ENCODE peak calls at places on chromosomes 11 and 22, in nine cellular contexts. One of them, this sample, is unnamed.
A peak's percentile ranks its signal among the peaks of the same experiment; 100 is the strongest.

GRCh38 chr11:74988541-74989268 is at the start of gene NEU3:
- DNase-seq in right atrium auricular region: peak; percentile 77
- DNase-seq in tibial nerve: peak; percentile 39
- DNase-seq in PC-9: peak; percentile 75
- DNase-seq in GM23338: peak; percentile 90
- DNase-seq in tibial artery: peak; percentile 76
- DNase-seq in K562: peak; percentile 92
- DNase-seq in fibroblast of lung: peak; percentile 79
- DNase-seq in cardiac muscle cell: peak; percentile 83
- DNase-seq in this sample: peak; percentile 84

GRCh38 chr22:27866136-27867091 is 52.6 kb downstream of the PITPNB start:
- DNase-seq in right atrium auricular region: peak; percentile 75
- DNase-seq in tibial nerve: peak; percentile 45
- DNase-seq in PC-9: peak; percentile 91
- DNase-seq in GM23338: no peak
- DNase-seq in tibial artery: peak; percentile 67
- DNase-seq in K562: no peak
- DNase-seq in fibroblast of lung: peak; percentile 92
- DNase-seq in cardiac muscle cell: no peak
- DNase-seq in this sample: peak; percentile 71

GRCh38 chr11:76604081-76604601 is 66.4 kb downstream of the LRRC32 start:
- DNase-seq in right atrium auricular region: no peak
- DNase-seq in tibial nerve: no peak
- DNase-seq in PC-9: no peak
- DNase-seq in GM23338: no peak
- DNase-seq in tibial artery: no peak
- DNase-seq in K562: no peak
- DNase-seq in fibroblast of lung: no peak
- DNase-seq in cardiac muscle cell: no peak
- DNase-seq in this sample: no peak

GRCh38 chr11:47178737-47179654 is 2.3 kb upstream of the ARFGAP2 start:
- DNase-seq in right atrium auricular region: no peak
- DNase-seq in tibial nerve: no peak
- DNase-seq in PC-9: no peak
- DNase-seq in GM23338: no peak
- DNase-seq in tibial artery: no peak
- DNase-seq in K562: no peak
- DNase-seq in fibroblast of lung: no peak
- DNase-seq in cardiac muscle cell: no peak
- DNase-seq in this sample: no peak

GRCh38 chr11:75576017-75576416 is 14.0 kb downstream of the SERPINH1 start:
- DNase-seq in right atrium auricular region: no peak
- DNase-seq in tibial nerve: no peak
- DNase-seq in PC-9: no peak
- DNase-seq in GM23338: no peak
- DNase-seq in tibial artery: no peak
- DNase-seq in K562: no peak
- DNase-seq in fibroblast of lung: no peak
- DNase-seq in cardiac muscle cell: no peak
- DNase-seq in this sample: no peak

GRCh38 chr11:44007746-44008501 is 39.9 kb upstream of the ACCSL start:
- DNase-seq in right atrium auricular region: peak; percentile 52
- DNase-seq in tibial nerve: no peak
- DNase-seq in PC-9: peak; percentile 52
- DNase-seq in GM23338: no peak
- DNase-seq in tibial artery: peak; percentile 6
- DNase-seq in K562: no peak
- DNase-seq in fibroblast of lung: no peak
- DNase-seq in cardiac muscle cell: no peak
- DNase-seq in this sample: no peak

GRCh38 chr11:32886180-32886579 is 6.4 kb upstream of the QSER1 start:
- DNase-seq in right atrium auricular region: no peak
- DNase-seq in tibial nerve: no peak
- DNase-seq in PC-9: no peak
- DNase-seq in GM23338: no peak
- DNase-seq in tibial artery: no peak
- DNase-seq in K562: no peak
- DNase-seq in fibroblast of lung: no peak
- DNase-seq in cardiac muscle cell: no peak
- DNase-seq in this sample: no peak

GRCh38 chr11:34203377-34203801 is 98.0 kb downstream of the NAT10 start:
- DNase-seq in right atrium auricular region: no peak
- DNase-seq in tibial nerve: no peak
- DNase-seq in PC-9: no peak
- DNase-seq in GM23338: no peak
- DNase-seq in tibial artery: no peak
- DNase-seq in K562: no peak
- DNase-seq in fibroblast of lung: no peak
- DNase-seq in cardiac muscle cell: no peak
- DNase-seq in this sample: no peak

GRCh38 chr11:8786933-8787332 is 104.3 kb downstream of the RPL27A start:
- DNase-seq in right atrium auricular region: no peak
- DNase-seq in tibial nerve: no peak
- DNase-seq in PC-9: no peak
- DNase-seq in GM23338: peak; percentile 31
- DNase-seq in tibial artery: no peak
- DNase-seq in K562: no peak
- DNase-seq in fibroblast of lung: peak; percentile 28
- DNase-seq in cardiac muscle cell: no peak
- DNase-seq in this sample: no peak

GRCh38 chr11:8785998-8786397 is 103.4 kb downstream of the RPL27A start:
- DNase-seq in right atrium auricular region: no peak
- DNase-seq in tibial nerve: no peak
- DNase-seq in PC-9: no peak
- DNase-seq in GM23338: no peak
- DNase-seq in tibial artery: no peak
- DNase-seq in K562: no peak
- DNase-seq in fibroblast of lung: no peak
- DNase-seq in cardiac muscle cell: no peak
- DNase-seq in this sample: no peak

GRCh38 chr11:8784936-8785335 is 102.3 kb downstream of the RPL27A start:
- DNase-seq in right atrium auricular region: no peak
- DNase-seq in tibial nerve: no peak
- DNase-seq in PC-9: no peak
- DNase-seq in GM23338: no peak
- DNase-seq in tibial artery: no peak
- DNase-seq in K562: no peak
- DNase-seq in fibroblast of lung: no peak
- DNase-seq in cardiac muscle cell: no peak
- DNase-seq in this sample: no peak

GRCh38 chr11:8787372-8787771 is 104.8 kb downstream of the RPL27A start:
- DNase-seq in right atrium auricular region: no peak
- DNase-seq in tibial nerve: no peak
- DNase-seq in PC-9: no peak
- DNase-seq in GM23338: no peak
- DNase-seq in tibial artery: no peak
- DNase-seq in K562: no peak
- DNase-seq in fibroblast of lung: peak; percentile 30
- DNase-seq in cardiac muscle cell: no peak
- DNase-seq in this sample: peak; percentile 14

GRCh38 chr11:8785457-8785856 is 102.9 kb downstream of the RPL27A start:
- DNase-seq in right atrium auricular region: no peak
- DNase-seq in tibial nerve: no peak
- DNase-seq in PC-9: no peak
- DNase-seq in GM23338: no peak
- DNase-seq in tibial artery: no peak
- DNase-seq in K562: no peak
- DNase-seq in fibroblast of lung: no peak
- DNase-seq in cardiac muscle cell: no peak
- DNase-seq in this sample: no peak
- H3K27ac ChIP-seq in right atrium auricular region: peak overlapping the region; percentile 53
- H3K27ac ChIP-seq in tibial nerve: no peak overlapping the region
- H3K27ac ChIP-seq in PC-9: no peak overlapping the region
- H3K27ac ChIP-seq in GM23338: no peak overlapping the region
- H3K27ac ChIP-seq in tibial artery: peak overlapping the region; percentile 50
- H3K27ac ChIP-seq in K562: no peak overlapping the region
- H3K27ac ChIP-seq in fibroblast of lung: no peak overlapping the region
- H3K27ac ChIP-seq in cardiac muscle cell: no peak overlapping the region
- H3K27ac ChIP-seq in this sample: no peak overlapping the region

GRCh38 chr11:128483211-128483788 is 104.1 kb downstream of the ETS1 start:
- DNase-seq in right atrium auricular region: no peak
- DNase-seq in tibial nerve: no peak
- DNase-seq in PC-9: no peak
- DNase-seq in GM23338: no peak
- DNase-seq in tibial artery: no peak
- DNase-seq in K562: no peak
- DNase-seq in fibroblast of lung: no peak
- DNase-seq in cardiac muscle cell: no peak
- DNase-seq in this sample: no peak

GRCh38 chr11:128481135-128481534 is 106.2 kb downstream of the ETS1 start:
- DNase-seq in right atrium auricular region: no peak
- DNase-seq in tibial nerve: no peak
- DNase-seq in PC-9: no peak
- DNase-seq in GM23338: no peak
- DNase-seq in tibial artery: no peak
- DNase-seq in K562: no peak
- DNase-seq in fibroblast of lung: peak; percentile 93
- DNase-seq in cardiac muscle cell: no peak
- DNase-seq in this sample: no peak

GRCh38 chr11:128482512-128483191 is 104.7 kb downstream of the ETS1 start:
- DNase-seq in right atrium auricular region: no peak
- DNase-seq in tibial nerve: no peak
- DNase-seq in PC-9: no peak
- DNase-seq in GM23338: no peak
- DNase-seq in tibial artery: peak; percentile 65
- DNase-seq in K562: no peak
- DNase-seq in fibroblast of lung: peak; percentile 74
- DNase-seq in cardiac muscle cell: no peak
- DNase-seq in this sample: no peak

GRCh38 chr11:128482092-128482491 is 105.3 kb downstream of the ETS1 start:
- DNase-seq in right atrium auricular region: no peak
- DNase-seq in tibial nerve: no peak
- DNase-seq in PC-9: no peak
- DNase-seq in GM23338: no peak
- DNase-seq in tibial artery: no peak
- DNase-seq in K562: no peak
- DNase-seq in fibroblast of lung: no peak
- DNase-seq in cardiac muscle cell: no peak
- DNase-seq in this sample: no peak

DNA sequence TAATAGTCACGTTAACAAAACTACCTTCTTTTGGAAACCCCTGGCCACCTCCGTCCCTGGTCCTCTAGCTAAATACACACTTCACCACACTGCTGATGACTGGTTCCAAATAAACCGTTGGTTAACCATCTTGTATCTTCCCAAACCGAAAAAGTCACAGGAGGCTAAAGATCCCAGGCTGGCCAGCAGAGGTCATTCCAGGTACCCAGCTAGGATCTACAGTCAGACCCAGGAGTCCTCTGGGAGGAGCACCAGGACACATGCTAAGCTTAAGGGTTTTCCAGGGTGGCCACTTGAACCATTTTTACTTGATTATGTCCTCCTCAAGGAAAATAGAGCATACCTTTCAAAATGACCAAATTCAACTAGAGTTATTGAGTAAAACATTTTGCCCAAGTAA is 103.2 kb downstream of the ETS1 start:
- DNase-seq in right atrium auricular region: no peak
- DNase-seq in tibial nerve: no peak
- DNase-seq in PC-9: no peak
- DNase-seq in GM23338: peak; percentile 40
- DNase-seq in tibial artery: no peak
- DNase-seq in K562: no peak
- DNase-seq in fibroblast of lung: no peak
- DNase-seq in cardiac muscle cell: no peak
- DNase-seq in this sample: peak; percentile 18
- TF ChIP-seq CTCF in right atrium auricular region: no peak
- TF ChIP-seq CTCF in tibial nerve: no peak
- TF ChIP-seq CTCF in PC-9: peak; percentile 45
- TF ChIP-seq CTCF in GM23338: peak; percentile 52
- TF ChIP-seq CTCF in tibial artery: no peak
- TF ChIP-seq CTCF in K562: no peak
- TF ChIP-seq CTCF in fibroblast of lung: no peak
- TF ChIP-seq CTCF in cardiac muscle cell: no peak
- TF ChIP-seq CTCF in this sample: no peak

GRCh38 chr22:19748139-19748538 is 12.4 kb upstream of the TBX1 start:
- DNase-seq in right atrium auricular region: no peak
- DNase-seq in tibial nerve: no peak
- DNase-seq in PC-9: no peak
- DNase-seq in GM23338: no peak
- DNase-seq in tibial artery: no peak
- DNase-seq in K562: no peak
- DNase-seq in fibroblast of lung: no peak
- DNase-seq in cardiac muscle cell: no peak
- DNase-seq in this sample: no peak

GRCh38 chr22:19747574-19747973 is 13.0 kb upstream of the TBX1 start:
- DNase-seq in right atrium auricular region: no peak
- DNase-seq in tibial nerve: no peak
- DNase-seq in PC-9: no peak
- DNase-seq in GM23338: no peak
- DNase-seq in tibial artery: no peak
- DNase-seq in K562: no peak
- DNase-seq in fibroblast of lung: no peak
- DNase-seq in cardiac muscle cell: no peak
- DNase-seq in this sample: no peak

GRCh38 chr22:19744350-19745006 is 16.1 kb upstream of the TBX1 start:
- DNase-seq in right atrium auricular region: no peak
- DNase-seq in tibial nerve: no peak
- DNase-seq in PC-9: no peak
- DNase-seq in GM23338: no peak
- DNase-seq in tibial artery: no peak
- DNase-seq in K562: no peak
- DNase-seq in fibroblast of lung: no peak
- DNase-seq in cardiac muscle cell: no peak
- DNase-seq in this sample: no peak

GRCh38 chr22:19745155-19746133 is 15.1 kb upstream of the TBX1 start:
- DNase-seq in right atrium auricular region: peak; percentile 66
- DNase-seq in tibial nerve: no peak
- DNase-seq in PC-9: no peak
- DNase-seq in GM23338: peak; percentile 42
- DNase-seq in tibial artery: no peak
- DNase-seq in K562: no peak
- DNase-seq in fibroblast of lung: no peak
- DNase-seq in cardiac muscle cell: no peak
- DNase-seq in this sample: no peak

DNA sequence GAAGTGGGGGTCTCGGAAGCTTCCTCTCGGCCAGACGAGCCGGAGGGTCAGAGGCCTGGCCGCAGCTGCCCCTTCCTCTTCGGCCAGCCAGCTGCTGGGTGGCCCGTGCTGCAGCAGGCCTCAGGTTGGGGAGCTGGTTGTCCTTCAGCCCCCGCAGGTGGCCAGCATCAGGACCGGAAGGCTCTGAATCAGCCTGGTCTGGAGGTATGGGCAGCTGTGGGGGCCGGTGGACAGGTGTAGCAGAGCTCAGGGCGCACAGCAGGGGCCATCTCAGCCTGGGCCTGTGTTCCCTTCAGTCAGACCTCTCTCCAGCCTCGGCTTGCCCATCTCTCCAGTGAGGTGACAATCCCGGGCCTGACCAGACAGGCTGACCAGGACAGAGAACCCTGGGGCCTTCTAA is 13.9 kb upstream of the TBX1 start:
- DNase-seq in right atrium auricular region: no peak
- DNase-seq in tibial nerve: no peak
- DNase-seq in PC-9: no peak
- DNase-seq in GM23338: no peak
- DNase-seq in tibial artery: no peak
- DNase-seq in K562: no peak
- DNase-seq in fibroblast of lung: no peak
- DNase-seq in cardiac muscle cell: no peak
- DNase-seq in this sample: no peak
- H3K27ac ChIP-seq in right atrium auricular region: peak overlapping the region; percentile 81
- H3K27ac ChIP-seq in tibial nerve: no peak overlapping the region
- H3K27ac ChIP-seq in PC-9: no peak overlapping the region
- H3K27ac ChIP-seq in GM23338: no peak overlapping the region
- H3K27ac ChIP-seq in tibial artery: no peak overlapping the region
- H3K27ac ChIP-seq in K562: no peak overlapping the region
- H3K27ac ChIP-seq in fibroblast of lung: no peak overlapping the region
- H3K27ac ChIP-seq in cardiac muscle cell: no peak overlapping the region
- H3K27ac ChIP-seq in this sample: no peak overlapping the region

GRCh38 chr22:37077802-37078448 is 26.4 kb downstream of the KCTD17 start:
- DNase-seq in right atrium auricular region: peak; percentile 62
- DNase-seq in tibial nerve: peak; percentile 19
- DNase-seq in PC-9: no peak
- DNase-seq in GM23338: peak; percentile 79
- DNase-seq in tibial artery: no peak
- DNase-seq in K562: peak; percentile 85
- DNase-seq in fibroblast of lung: peak; percentile 23
- DNase-seq in cardiac muscle cell: peak; percentile 72
- DNase-seq in this sample: peak; percentile 65
- TF ChIP-seq CTCF in right atrium auricular region: peak; percentile 91
- TF ChIP-seq CTCF in tibial nerve: peak; percentile 79
- TF ChIP-seq CTCF in PC-9: peak; percentile 100
- TF ChIP-seq CTCF in GM23338: peak; percentile 98
- TF ChIP-seq CTCF in tibial artery: peak; percentile 74
- TF ChIP-seq CTCF in K562: peak; percentile 84
- TF ChIP-seq CTCF in fibroblast of lung: peak; percentile 98
- TF ChIP-seq CTCF in cardiac muscle cell: peak; percentile 100
- TF ChIP-seq CTCF in this sample: peak; percentile 88